ENCODE peak calls at places on chromosome X, in seven cellular contexts. X is fibroblast of lung, E is neural progenitor cell, H is PC-3, V is endothelial cell of umbilical vein, Y is GM12878, T is GM23248. I is an unnamed sample. For H3K4me1 and H3K9me3, the result is how much of the 10 kb centered on the place peaks cover.

GRCh38 chrX:65690057-65690855 is 22.8 kb downstream of the MSN start:
- DNase-seq in Y (no peak), E (no peak), X (peak), V (no peak), T (peak), H (peak), I (no peak)

GRCh38 chrX:45485682-45486081 is 285.0 kb upstream of the DIPK2B start:
- DNase-seq in T (no peak), H (no peak), X (no peak), E (no peak), V (peak), Y (no peak), I (no peak)

GRCh38 chrX:85993539-85994197 is 53.7 kb downstream of the CHM start:
- DNase-seq in T (peak), X (no peak), H (no peak), V (peak), E (no peak), Y (no peak), I (no peak)

GRCh38 chrX:55717521-55718497 is at the start of gene RRAGB:
- DNase-seq in Y (peak), H (peak), V (peak), X (peak), T (peak), E (peak), I (peak)

GRCh38 chrX:37380920-37381319 is 31.8 kb downstream of the PRRG1 start:
- DNase-seq in Y (no peak), H (peak), T (peak), X (peak), E (no peak), V (peak), I (peak)

GRCh38 chrX:43958529-43958928 is 14.7 kb downstream of the NDP start:
- DNase-seq in H (peak), X (peak), T (peak), Y (peak), E (peak), V (peak), I (peak)

GRCh38 chrX:49106930-49107329 is 16.6 kb downstream of the GPKOW start:
- DNase-seq in T (peak), X (peak), V (peak), Y (no peak), E (peak), H (peak), I (no peak)

GRCh38 chrX:101550825-101551767 is 749 bp downstream of the ARMCX1 start:
- DNase-seq in Y (no peak), X (peak), H (no peak), E (peak), V (peak), T (peak), I (peak)

GRCh38 chrX:119477812-119478232 is 9.6 kb downstream of the SLC25A5 start:
- DNase-seq in X (peak), T (peak), E (no peak), H (no peak), V (no peak), Y (no peak), I (peak)

GRCh38 chrX:118865231-118865630 is 41.6 kb downstream of the ZCCHC12 start:
- DNase-seq in E (no peak), V (no peak), T (no peak), Y (no peak), X (no peak), H (no peak), I (no peak)

GRCh38 chrX:131729295-131729694 is 185.4 kb downstream of the OR13H1 start:
- DNase-seq in E (no peak), V (no peak), T (no peak), X (no peak), Y (peak), H (no peak), I (peak)

GRCh38 chrX:71098302-71098701 is 2.7 kb downstream of the FOXO4 start:
- DNase-seq in Y (no peak), E (no peak), V (peak), T (peak), X (peak), H (peak), I (peak)

GRCh38 chrX:13007519-13008188 is 32.7 kb downstream of the TMSB4X start:
- DNase-seq in Y (no peak), V (peak), H (peak), T (peak), E (no peak), X (peak), I (no peak)

GRCh38 chrX:110250847-110251246 is 67.0 kb downstream of the AMMECR1 start:
- DNase-seq in H (no peak), T (no peak), E (no peak), V (no peak), X (no peak), Y (no peak), I (no peak)

GRCh38 chrX:35076061-35076460 is 133.5 kb downstream of the FAM47B start:
- DNase-seq in Y (no peak), E (peak), H (no peak), X (no peak), T (no peak), V (no peak), I (no peak)

GRCh38 chrX:150464001-150464400 is 100.9 kb downstream of the MAMLD1 start:
- DNase-seq in H (no peak), X (no peak), T (no peak), Y (no peak), V (no peak), E (no peak), I (no peak)

GRCh38 chrX:129318375-129318774 is 204.9 kb downstream of the SMARCA1 start:
- DNase-seq in E (no peak), V (peak), Y (no peak), T (peak), X (peak), H (peak), I (peak)

GRCh38 chrX:65671286-65671685 is 3.8 kb downstream of the MSN start:
- DNase-seq in T (no peak), V (no peak), Y (no peak), H (no peak), E (no peak), X (no peak), I (no peak)

GRCh38 chrX:53990201-53990600 is 54.1 kb downstream of the PHF8 start:
- DNase-seq in T (no peak), X (peak), E (no peak), Y (no peak), V (no peak), H (no peak), I (no peak)

GRCh38 chrX:39008554-39008953 is 207.3 kb downstream of the MID1IP1 start:
- DNase-seq in H (no peak), X (no peak), V (no peak), T (no peak), Y (no peak), E (no peak), I (no peak)

GRCh38 chrX:15745179-15745578 is 7.1 kb downstream of the CA5B start:
- DNase-seq in T (peak), Y (no peak), X (peak), H (no peak), V (no peak), E (no peak), I (no peak)
- H3K4me1 ChIP-seq in T (under half), Y (under half), X (under half), H (under half), V (under half), E (under half), I (under half)

GRCh38 chrX:57313583-57314215 is 27.2 kb downstream of the FAAH2 start:
- DNase-seq in H (no peak), V (no peak), E (no peak), Y (no peak), X (no peak), T (no peak), I (no peak)
- H3K9me3 ChIP-seq in H (under half), V (under half), E (under half), Y (under half), X (under half), T (under half), I (under half)

GRCh38 chrX:139204903-139205667 is 325.5 kb upstream of the F9 start:
- DNase-seq in H (peak), E (peak), X (no peak), V (no peak), Y (no peak), T (peak), I (peak)
- H3K9ac ChIP-seq in H (peak), E (no peak), X (peak), V (no peak), Y (no peak), T (peak), I (no peak)

GRCh38 chrX:154695913-154696312 is 42.5 kb upstream of the CTAG2 start:
- DNase-seq in E (no peak), H (no peak), X (no peak), V (no peak), Y (no peak), T (peak), I (no peak)
- H3K4me1 ChIP-seq in E (under half), H (under half), X (under half), V (under half), Y (under half), T (under half), I (under half)

GRCh38 chrX:130343411-130343810 is 3.7 kb downstream of the SLC25A14 start:
- DNase-seq in H (no peak), E (no peak), X (no peak), Y (no peak), V (no peak), T (no peak), I (no peak)
- H3K9me3 ChIP-seq in H (under half), E (under half), X (under half), Y (under half), V (under half), T (under half), I (under half)

DNA sequence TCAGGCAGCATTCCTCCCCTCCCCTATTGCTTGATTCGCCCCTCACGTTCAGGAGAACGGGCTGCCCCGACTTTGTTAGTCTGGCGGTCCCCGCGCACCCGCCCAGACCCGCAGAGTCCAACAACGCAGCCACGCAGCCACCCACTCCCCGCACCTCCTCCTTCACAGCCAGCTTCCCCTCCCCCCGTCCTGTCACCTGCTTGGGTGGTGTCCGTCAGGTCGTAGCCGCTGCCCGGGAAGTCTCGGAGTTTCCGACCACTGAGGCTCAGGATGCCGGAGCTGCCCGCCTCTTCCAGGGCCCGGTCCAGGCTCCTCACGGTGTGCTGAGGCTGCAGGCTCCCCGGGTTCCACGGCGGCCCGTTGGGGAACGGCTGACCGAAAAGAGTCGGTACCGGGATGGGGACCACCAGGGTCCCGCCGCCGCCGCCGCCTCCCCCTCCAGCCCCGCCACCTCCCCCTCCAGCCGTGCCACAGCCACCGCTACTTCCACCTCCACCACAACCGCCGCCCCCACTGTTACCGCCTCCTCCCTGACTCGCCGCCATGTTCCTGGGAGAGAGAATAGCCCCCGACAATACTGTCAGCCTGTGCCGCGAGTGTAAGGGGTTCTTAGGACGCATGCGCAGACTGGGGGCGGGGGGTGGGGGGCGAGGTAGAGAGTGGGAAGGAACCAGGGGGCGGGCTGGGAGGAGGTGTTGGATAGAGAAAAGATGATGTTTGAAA is at the start of gene LRCH2:
- DNase-seq in V (peak), Y (no peak), E (peak), T (peak), H (no peak), X (no peak), I (peak)
- H3K9ac ChIP-seq in V (peak), Y (no peak), E (peak), T (peak), H (no peak), X (peak), I (no peak)

I was measured in colonic mucosa.